ENCODE peak calls at places on chromosome 10, in eight cellular contexts. X is CD8-positive, alpha-beta T cell; L is transverse colon; O is OCI-LY7; M is left lung; Q is cardiac muscle cell; W is mesenchymal stem cell; I is esophagus squamous epithelium. B is an unnamed sample.
A peak's percentile ranks its signal among the peaks of the same experiment; 100 is the strongest.

GRCh38 chr10:132849546-132850031 is 63.6 kb upstream of the NKX6-2 start:
- DNase-seq in X (no peak), L (no peak), O (no peak), M (peak; percentile 73), Q (no peak), W (no peak), I (no peak), B (no peak)

GRCh38 chr10:88874271-88874670 is 5.8 kb upstream of the STAMBPL1 start:
- DNase-seq in X (no peak), L (no peak), O (no peak), M (no peak), Q (no peak), W (no peak), I (no peak), B (no peak)

GRCh38 chr10:80075781-80076180 is 2.7 kb upstream of the TMEM254 start:
- DNase-seq in X (no peak), L (no peak), O (no peak), M (no peak), Q (no peak), W (peak; percentile 50), I (no peak), B (no peak)

GRCh38 chr10:59823751-59824150 is 70.5 kb upstream of the MRLN start:
- DNase-seq in X (no peak), L (no peak), O (no peak), M (no peak), Q (no peak), W (no peak), I (no peak), B (no peak)

GRCh38 chr10:71735709-71736569 is 16.4 kb upstream of the C10orf105 start:
- DNase-seq in X (peak; percentile 58), L (peak; percentile 62), O (peak; percentile 54), M (no peak), Q (no peak), W (no peak), I (no peak), B (peak; percentile 33)

GRCh38 chr10:26378763-26379361 is 59.3 kb upstream of the APBB1IP start:
- DNase-seq in X (no peak), L (no peak), O (no peak), M (no peak), Q (no peak), W (no peak), I (no peak), B (no peak)

GRCh38 chr10:17033529-17034250 is 95.9 kb downstream of the CUBN start:
- DNase-seq in X (no peak), L (no peak), O (no peak), M (no peak), Q (no peak), W (no peak), I (no peak), B (no peak)

GRCh38 chr10:119371704-119372663 is 164.6 kb downstream of the GRK5 start:
- DNase-seq in X (no peak), L (no peak), O (no peak), M (no peak), Q (no peak), W (no peak), I (no peak), B (no peak)

GRCh38 chr10:98664329-98665042 is 217.8 kb upstream of the HPS1 start:
- DNase-seq in X (no peak), L (peak; percentile 10), O (peak; percentile 52), M (no peak), Q (no peak), W (no peak), I (no peak), B (no peak)

GRCh38 chr10:127320176-127320575 is 123.8 kb upstream of the INSYN2A start:
- DNase-seq in X (no peak), L (no peak), O (no peak), M (no peak), Q (no peak), W (no peak), I (no peak), B (no peak)

GRCh38 chr10:43855667-43856210 is 207.1 kb upstream of the ZNF32 start:
- DNase-seq in X (no peak), L (no peak), O (no peak), M (no peak), Q (peak; percentile 25), W (peak; percentile 34), I (no peak), B (no peak)

GRCh38 chr10:71998840-71999194 is 34.6 kb downstream of the CHST3 start:
- DNase-seq in X (no peak), L (peak; percentile 30), O (no peak), M (no peak), Q (no peak), W (peak; percentile 90), I (no peak), B (no peak)

GRCh38 chr10:88457680-88458079 is 125.4 kb downstream of the RNLS start:
- DNase-seq in X (no peak), L (no peak), O (peak; percentile 42), M (no peak), Q (no peak), W (peak; percentile 6), I (no peak), B (no peak)

GRCh38 chr10:90378524-90379076 is 479.2 kb downstream of the HTR7 start:
- DNase-seq in X (no peak), L (no peak), O (no peak), M (no peak), Q (no peak), W (no peak), I (no peak), B (no peak)

GRCh38 chr10:129909080-129909479 is 55.0 kb downstream of the EBF3 start:
- DNase-seq in X (no peak), L (no peak), O (no peak), M (no peak), Q (no peak), W (no peak), I (no peak), B (no peak)

GRCh38 chr10:32056136-32057040 is at the start of gene KIF5B:
- DNase-seq in X (peak; percentile 82), L (peak; percentile 91), O (peak; percentile 92), M (peak; percentile 96), Q (peak; percentile 92), W (peak; percentile 86), I (peak; percentile 20), B (peak; percentile 79)

GRCh38 chr10:43235070-43235900 is 31.6 kb downstream of the RASGEF1A start:
- DNase-seq in X (no peak), L (no peak), O (no peak), M (peak; percentile 64), Q (no peak), W (no peak), I (no peak), B (peak; percentile 8)

GRCh38 chr10:11610855-11611247 is 599 bp downstream of the USP6NL start:
- DNase-seq in X (no peak), L (peak; percentile 38), O (peak; percentile 64), M (no peak), Q (peak; percentile 59), W (peak; percentile 58), I (no peak), B (no peak)

GRCh38 chr10:60433684-60434083 is 44.0 kb upstream of the ANK3 start:
- DNase-seq in X (no peak), L (no peak), O (no peak), M (no peak), Q (no peak), W (peak; percentile 53), I (no peak), B (no peak)

GRCh38 chr10:109838592-109839244 is 84.6 kb downstream of the XPNPEP1 start:
- DNase-seq in X (no peak), L (no peak), O (no peak), M (no peak), Q (no peak), W (no peak), I (no peak), B (no peak)

GRCh38 chr10:122147731-122148130 is 123.4 kb upstream of the BTBD16 start:
- DNase-seq in X (no peak), L (no peak), O (no peak), M (no peak), Q (no peak), W (no peak), I (no peak), B (no peak)

GRCh38 chr10:108039821-108040584 is 875.5 kb upstream of the SORCS1 start:
- DNase-seq in X (no peak), L (no peak), O (no peak), M (no peak), Q (no peak), W (no peak), I (no peak), B (no peak)
- H3K9me3 ChIP-seq in X (no peaks in the 10 kb centered on the region), L (no peaks in the 10 kb centered on the region), O (no peaks in the 10 kb centered on the region), M (no peaks in the 10 kb centered on the region), Q (no peaks in the 10 kb centered on the region), W (no peaks in the 10 kb centered on the region), I (no peaks in the 10 kb centered on the region), B (no peaks in the 10 kb centered on the region)

GRCh38 chr10:131676046-131676445 is 224.8 kb upstream of the PPP2R2D start:
- DNase-seq in X (no peak), L (no peak), O (no peak), M (peak; percentile 49), Q (no peak), W (no peak), I (no peak), B (no peak)

GRCh38 chr10:131676448-131676847 is 224.4 kb upstream of the PPP2R2D start:
- DNase-seq in X (no peak), L (no peak), O (no peak), M (no peak), Q (no peak), W (no peak), I (no peak), B (no peak)

GRCh38 chr10:131678171-131678570 is 222.6 kb upstream of the PPP2R2D start:
- DNase-seq in X (no peak), L (no peak), O (no peak), M (peak; percentile 65), Q (no peak), W (no peak), I (no peak), B (no peak)

GRCh38 chr10:131677671-131678070 is 223.1 kb upstream of the PPP2R2D start:
- DNase-seq in X (no peak), L (no peak), O (no peak), M (peak; percentile 24), Q (no peak), W (no peak), I (no peak), B (no peak)

DNA sequence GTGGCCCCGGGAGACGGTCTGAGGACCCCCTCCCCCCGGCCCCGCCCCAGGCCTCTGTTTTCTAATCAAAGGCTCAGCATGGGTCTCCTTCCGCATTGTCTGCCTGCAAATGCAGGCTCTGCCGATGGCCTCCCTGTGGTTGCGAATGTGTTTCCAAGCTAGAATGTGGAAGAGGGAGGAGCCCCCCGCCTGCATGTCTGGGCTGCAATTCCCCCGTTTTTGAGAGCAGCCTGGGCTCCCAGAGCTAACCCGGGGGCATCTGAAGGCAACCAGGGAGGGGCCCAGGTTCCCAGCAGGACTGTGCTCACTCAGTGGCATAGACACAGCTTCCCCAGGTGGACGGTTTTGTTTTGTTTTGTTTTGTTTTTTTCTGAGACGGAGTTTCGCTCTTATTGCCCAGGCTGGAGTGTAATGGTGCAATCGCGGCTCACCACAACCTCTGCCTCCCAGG is 223.8 kb upstream of the PPP2R2D start:
- DNase-seq in X (no peak), L (no peak), O (no peak), M (peak; percentile 24), Q (no peak), W (no peak), I (no peak), B (no peak)
- H3K9me3 ChIP-seq in X (no peaks in the 10 kb centered on the region), L (no peaks in the 10 kb centered on the region), O (no peaks in the 10 kb centered on the region), M (peaks cover 9% of the 10 kb centered on the region), Q (no peaks in the 10 kb centered on the region), W (no peaks in the 10 kb centered on the region), I (no peaks in the 10 kb centered on the region), B (no peaks in the 10 kb centered on the region)

GRCh38 chr10:96172666-96173065 is 42.6 kb downstream of the ZNF518A start:
- DNase-seq in X (no peak), L (no peak), O (no peak), M (no peak), Q (no peak), W (no peak), I (no peak), B (no peak)
- H3K9me3 ChIP-seq in X (peaks cover 9% of the 10 kb centered on the region), L (peaks cover 43% of the 10 kb centered on the region), O (peaks cover 34% of the 10 kb centered on the region), M (peaks cover 60% of the 10 kb centered on the region), Q (no peaks in the 10 kb centered on the region), W (peaks cover 74% of the 10 kb centered on the region), I (peaks cover 35% of the 10 kb centered on the region), B (peaks cover 8% of the 10 kb centered on the region)

GRCh38 chr10:5041471-5042023 is 37.9 kb upstream of the AKR1C2 start:
- DNase-seq in X (no peak), L (no peak), O (no peak), M (no peak), Q (no peak), W (no peak), I (no peak), B (no peak)
- H3K9me3 ChIP-seq in X (no peaks in the 10 kb centered on the region), L (no peaks in the 10 kb centered on the region), O (no peaks in the 10 kb centered on the region), M (no peaks in the 10 kb centered on the region), Q (no peaks in the 10 kb centered on the region), W (peaks cover 11% of the 10 kb centered on the region), I (no peaks in the 10 kb centered on the region), B (no peaks in the 10 kb centered on the region)

B was measured in T-helper 17 cell.